ENCODE peak calls at places on chromosomes 16 and 17, in seven cellular contexts. F is lower lobe of right lung, U is vagina, T is bronchial epithelial cell, K is fibroblast of mammary gland, V is NCI-H1105, A is fibroblast of lung. X is an unnamed sample.

GRCh38 chr16:30115238-30115637 is 1.9 kb upstream of the GDPD3 start:
- DNase-seq in V (no peak), T (no peak), A (no peak), U (no peak), K (no peak), F (peak), X (no peak)

GRCh38 chr16:74650966-74651567 is 15.6 kb downstream of the RFWD3 start:
- DNase-seq in A (no peak), K (no peak), V (no peak), F (no peak), T (no peak), U (no peak), X (no peak)

GRCh38 chr17:75131278-75132017 is at the start of gene NT5C:
- DNase-seq in T (no peak), K (peak), A (peak), F (peak), U (no peak), V (peak), X (peak)

GRCh38 chr16:83797013-83797412 is 10.8 kb upstream of the HSBP1 start:
- DNase-seq in F (no peak), T (no peak), A (no peak), V (no peak), K (no peak), U (no peak), X (no peak)

GRCh38 chr16:47069841-47070584 is 73.7 kb downstream of the NETO2 start:
- DNase-seq in K (no peak), A (no peak), F (no peak), U (no peak), T (no peak), V (no peak), X (no peak)

GRCh38 chr17:48994548-48995331 is 2.4 kb upstream of the IGF2BP1 start:
- DNase-seq in A (no peak), U (no peak), F (no peak), V (no peak), K (no peak), T (no peak), X (no peak)

GRCh38 chr17:10802487-10803284 is 1.2 kb downstream of the TMEM238L start:
- DNase-seq in K (no peak), T (no peak), V (no peak), U (no peak), F (no peak), A (no peak), X (no peak)

GRCh38 chr16:53131050-53131362 is 76.2 kb downstream of the CHD9 start:
- DNase-seq in T (no peak), K (no peak), V (no peak), A (no peak), U (no peak), F (no peak), X (no peak)

GRCh38 chr17:59141860-59142259 is 13.1 kb downstream of the SKA2 start:
- DNase-seq in U (no peak), A (no peak), F (no peak), T (peak), K (no peak), V (no peak), X (no peak)

GRCh38 chr16:12062343-12063003 is 85.9 kb downstream of the SNX29 start:
- DNase-seq in U (no peak), K (peak), V (no peak), A (peak), F (peak), T (peak), X (peak)

GRCh38 chr17:68576137-68576536 is 25.0 kb downstream of the FAM20A start:
- DNase-seq in F (no peak), A (no peak), U (no peak), T (no peak), V (no peak), K (no peak), X (no peak)

GRCh38 chr17:47736501-47737211 is 3.6 kb downstream of the TBX21 start:
- DNase-seq in V (no peak), F (no peak), U (no peak), A (no peak), K (no peak), T (no peak), X (peak)

GRCh38 chr16:9533042-9533441 is 441.6 kb downstream of the HAPSTR1 start:
- DNase-seq in U (no peak), A (no peak), V (no peak), T (no peak), K (no peak), F (no peak), X (no peak)

GRCh38 chr16:56956756-56957155 is 5.0 kb upstream of the CETP start:
- DNase-seq in V (no peak), A (no peak), K (no peak), T (no peak), F (no peak), U (no peak), X (no peak)

GRCh38 chr16:35365675-35366074 is 1906.3 kb downstream of the TP53TG3F start:
- DNase-seq in A (no peak), F (no peak), T (peak), V (no peak), U (no peak), K (no peak), X (no peak)

GRCh38 chr17:40485851-40486512 is 15.4 kb downstream of the TNS4 start:
- DNase-seq in U (no peak), A (peak), F (no peak), V (no peak), T (peak), K (peak), X (no peak)

GRCh38 chr17:38741443-38741842 is 6.7 kb downstream of the PCGF2 start:
- DNase-seq in A (no peak), K (no peak), T (no peak), F (no peak), V (no peak), U (no peak), X (no peak)

GRCh38 chr17:76537578-76538280 is at the start of gene CYGB:
- DNase-seq in V (no peak), T (no peak), A (no peak), U (no peak), K (no peak), F (peak), X (no peak)

GRCh38 chr16:3458278-3458851 is 14.9 kb downstream of the NAA60 start:
- DNase-seq in U (no peak), F (no peak), K (no peak), A (peak), T (peak), V (no peak), X (no peak)

GRCh38 chr17:55303701-55304145 is 39.0 kb downstream of the HLF start:
- DNase-seq in V (no peak), A (peak), K (peak), T (peak), F (no peak), U (no peak), X (no peak)

GRCh38 chr17:46742539-46743270 is 75.8 kb downstream of the WNT3 start:
- DNase-seq in V (no peak), K (peak), U (no peak), F (no peak), A (peak), T (peak), X (no peak)

GRCh38 chr17:66523378-66524174 is 221.2 kb downstream of the PRKCA start:
- DNase-seq in A (peak), T (no peak), V (no peak), F (no peak), K (peak), U (no peak), X (no peak)

GRCh38 chr16:50401355-50401754 is 32.6 kb upstream of the BRD7 start:
- DNase-seq in K (no peak), V (no peak), F (no peak), A (no peak), T (no peak), U (no peak), X (no peak)

GRCh38 chr16:14354561-14355351 is 275.3 kb downstream of the PARN start:
- DNase-seq in V (no peak), T (peak), K (no peak), F (no peak), A (no peak), U (no peak), X (no peak)

GRCh38 chr17:51029568-51030463 is 90.9 kb downstream of the SPAG9 start:
- DNase-seq in F (no peak), A (peak), V (no peak), U (no peak), K (peak), T (no peak), X (no peak)